ENCODE peak calls at places on chromosome X, in seven cellular contexts. One of them, this sample, is unnamed.
A peak's percentile ranks its signal among the peaks of the same experiment; 100 is the strongest.

GRCh38 chrX:120452131-120452530 is 17.0 kb downstream of the LAMP2 start:
- DNase-seq in astrocyte of the spinal cord: peak; percentile 47
- DNase-seq in colonic mucosa: no peak
- DNase-seq in AML-193: no peak
- DNase-seq in NCI-H2107: peak; percentile 0
- DNase-seq in mucosa of gallbladder: no peak
- DNase-seq in BE2C: peak; percentile 20
- DNase-seq in this sample: no peak

GRCh38 chrX:47297874-47298273 is 65.1 kb downstream of the USP11 start:
- DNase-seq in NCI-H2107: no peak
- DNase-seq in astrocyte of the spinal cord: no peak
- DNase-seq in mucosa of gallbladder: no peak
- DNase-seq in AML-193: no peak
- DNase-seq in colonic mucosa: no peak
- DNase-seq in BE2C: no peak
- DNase-seq in this sample: peak; percentile 69

GRCh38 chrX:54043084-54043483 is 1.2 kb downstream of the PHF8 start:
- DNase-seq in BE2C: no peak
- DNase-seq in NCI-H2107: no peak
- DNase-seq in AML-193: no peak
- DNase-seq in colonic mucosa: no peak
- DNase-seq in mucosa of gallbladder: no peak
- DNase-seq in astrocyte of the spinal cord: no peak
- DNase-seq in this sample: no peak

GRCh38 chrX:35251229-35251628 is 308.6 kb downstream of the FAM47B start:
- DNase-seq in BE2C: peak; percentile 24
- DNase-seq in astrocyte of the spinal cord: no peak
- DNase-seq in NCI-H2107: no peak
- DNase-seq in AML-193: no peak
- DNase-seq in colonic mucosa: no peak
- DNase-seq in mucosa of gallbladder: no peak
- DNase-seq in this sample: no peak

GRCh38 chrX:137215467-137215866 is 181.7 kb upstream of the GPR101 start:
- DNase-seq in BE2C: no peak
- DNase-seq in astrocyte of the spinal cord: no peak
- DNase-seq in AML-193: no peak
- DNase-seq in colonic mucosa: no peak
- DNase-seq in NCI-H2107: no peak
- DNase-seq in mucosa of gallbladder: no peak
- DNase-seq in this sample: no peak

GRCh38 chrX:119887721-119888425 is 7.8 kb upstream of the AKAP14 start:
- DNase-seq in BE2C: peak; percentile 84
- DNase-seq in mucosa of gallbladder: peak; percentile 24
- DNase-seq in colonic mucosa: peak; percentile 77
- DNase-seq in astrocyte of the spinal cord: peak; percentile 46
- DNase-seq in NCI-H2107: no peak
- DNase-seq in AML-193: no peak
- DNase-seq in this sample: no peak

GRCh38 chrX:3141031-3141430 is 99.8 kb downstream of the ARSF start:
- DNase-seq in BE2C: no peak
- DNase-seq in AML-193: no peak
- DNase-seq in astrocyte of the spinal cord: peak; percentile 29
- DNase-seq in colonic mucosa: no peak
- DNase-seq in NCI-H2107: no peak
- DNase-seq in mucosa of gallbladder: no peak
- DNase-seq in this sample: no peak

GRCh38 chrX:101977091-101977490 is 45.3 kb upstream of the ZMAT1 start:
- DNase-seq in BE2C: no peak
- DNase-seq in NCI-H2107: no peak
- DNase-seq in mucosa of gallbladder: no peak
- DNase-seq in astrocyte of the spinal cord: no peak
- DNase-seq in colonic mucosa: no peak
- DNase-seq in AML-193: no peak
- DNase-seq in this sample: no peak

GRCh38 chrX:69060631-69061408 is 104.4 kb downstream of the PJA1 start:
- DNase-seq in AML-193: no peak
- DNase-seq in BE2C: no peak
- DNase-seq in astrocyte of the spinal cord: peak; percentile 34
- DNase-seq in colonic mucosa: peak; percentile 64
- DNase-seq in NCI-H2107: no peak
- DNase-seq in mucosa of gallbladder: peak; percentile 27
- DNase-seq in this sample: peak; percentile 17